ENCODE peak calls at places on chromosomes 12 and 14, in seven cellular contexts. M, F, L, R, P, K and B are unnamed samples.

GRCh38 chr12:97368462-97369150 is 94.0 kb upstream of the RMST start:
- DNase-seq in F (peak), L (no peak), R (no peak), P (no peak), K (no peak), M (peak), B (no peak)

GRCh38 chr12:16359512-16360491 is 12.4 kb downstream of the MGST1 start:
- DNase-seq in K (no peak), M (peak), R (peak), L (peak), P (peak), F (peak), B (peak)

GRCh38 chr12:69969011-69969410 is 144.0 kb downstream of the MYRFL start:
- DNase-seq in F (no peak), R (no peak), L (no peak), M (no peak), P (no peak), K (no peak), B (no peak)

GRCh38 chr12:128690641-128691040 is 133.1 kb downstream of the SLC15A4 start:
- DNase-seq in F (no peak), M (no peak), L (no peak), R (no peak), K (no peak), P (no peak), B (no peak)

GRCh38 chr12:131112690-131113290 is 159.1 kb downstream of the ADGRD1 start:
- DNase-seq in L (peak), M (no peak), P (no peak), K (no peak), R (no peak), F (peak), B (peak)

GRCh38 chr12:52250048-52250990 is 17.3 kb downstream of the KRT7 start:
- DNase-seq in L (no peak), R (no peak), F (no peak), P (no peak), K (no peak), M (no peak), B (no peak)

GRCh38 chr14:23008836-23009235 is 1.1 kb downstream of the C14orf93 start:
- DNase-seq in M (no peak), R (no peak), L (no peak), K (no peak), P (no peak), F (no peak), B (no peak)

GRCh38 chr14:75811862-75812505 is 150.9 kb downstream of the TTLL5 start:
- DNase-seq in K (no peak), P (no peak), F (no peak), R (no peak), M (no peak), L (no peak), B (no peak)

GRCh38 chr14:61188196-61188595 is 92.9 kb downstream of the TMEM30B start:
- DNase-seq in L (peak), P (no peak), M (no peak), K (no peak), F (no peak), R (peak), B (peak)

GRCh38 chr12:55637467-55637866 is 775 bp downstream of the OR10P1 start:
- DNase-seq in M (no peak), K (no peak), R (no peak), F (no peak), P (no peak), L (no peak), B (no peak)

GRCh38 chr12:77131977-77132490 is 66.7 kb upstream of the E2F7 start:
- DNase-seq in M (no peak), R (no peak), F (no peak), P (no peak), K (no peak), L (no peak), B (no peak)

GRCh38 chr14:67510121-67510520 is 21.6 kb upstream of the TMEM229B start:
- DNase-seq in P (no peak), K (no peak), L (no peak), F (no peak), R (no peak), M (no peak), B (no peak)

GRCh38 chr12:88896958-88897357 is 316.7 kb upstream of the KITLG start:
- DNase-seq in K (no peak), R (no peak), M (no peak), F (no peak), L (no peak), P (no peak), B (no peak)

GRCh38 chr12:120944645-120945217 is 33.6 kb upstream of the HNF1A start:
- DNase-seq in F (peak), P (peak), L (peak), R (peak), K (peak), M (no peak), B (peak)

GRCh38 chr12:81086342-81086741 is 8.5 kb downstream of the ACSS3 start:
- DNase-seq in P (no peak), L (no peak), M (peak), K (no peak), F (peak), R (no peak), B (no peak)

GRCh38 chr12:119869720-119870119 is 7.4 kb downstream of the CIT start:
- DNase-seq in K (no peak), L (peak), R (no peak), M (no peak), F (no peak), P (peak), B (peak)

GRCh38 chr14:21057803-21058675 is at the start of gene RNASE8:
- DNase-seq in R (no peak), P (peak), L (no peak), K (no peak), F (no peak), M (no peak), B (no peak)

GRCh38 chr12:100741084-100741711 is 53.4 kb upstream of the ANO4 start:
- DNase-seq in K (no peak), M (peak), P (peak), L (no peak), F (peak), R (no peak), B (no peak)

GRCh38 chr12:57603758-57604453 is 718 bp upstream of the DTX3 start:
- DNase-seq in F (peak), P (peak), R (peak), M (no peak), K (no peak), L (peak), B (peak)

GRCh38 chr12:38664661-38665269 is 240.6 kb downstream of the CPNE8 start:
- DNase-seq in M (peak), K (no peak), L (no peak), F (no peak), R (peak), P (peak), B (no peak)

GRCh38 chr14:80055226-80055625 is 156.1 kb downstream of the DIO2 start:
- DNase-seq in R (no peak), L (no peak), K (no peak), F (no peak), M (no peak), P (no peak), B (no peak)

GRCh38 chr12:108700833-108701450 is 30.4 kb downstream of the CORO1C start:
- DNase-seq in M (no peak), P (peak), K (no peak), R (no peak), L (no peak), F (no peak), B (no peak)

GRCh38 chr12:111166779-111167540 is 201.9 kb downstream of the PHETA1 start:
- DNase-seq in R (peak), L (peak), P (no peak), M (no peak), K (no peak), F (peak), B (peak)

GRCh38 chr12:112170376-112170775 is 45.0 kb downstream of the TRAFD1 start:
- DNase-seq in L (no peak), M (no peak), R (no peak), K (no peak), F (no peak), P (no peak), B (no peak)

GRCh38 chr12:85805654-85806053 is 30.6 kb downstream of the RASSF9 start:
- DNase-seq in P (no peak), K (no peak), R (no peak), F (no peak), L (no peak), M (no peak), B (no peak)

GRCh38 chr14:53570411-53571387 is 385.9 kb downstream of the BMP4 start:
- DNase-seq in F (no peak), M (no peak), K (no peak), R (no peak), L (no peak), P (peak), B (no peak)

GRCh38 chr14:60064491-60065072 is 27.1 kb upstream of the PCNX4 start:
- DNase-seq in M (peak), K (no peak), F (no peak), R (no peak), P (peak), L (no peak), B (no peak)

GRCh38 chr12:27826076-27826475 is 46.0 kb upstream of the MANSC4 start:
- DNase-seq in P (peak), K (no peak), M (no peak), L (no peak), R (no peak), F (no peak), B (no peak)

DNA sequence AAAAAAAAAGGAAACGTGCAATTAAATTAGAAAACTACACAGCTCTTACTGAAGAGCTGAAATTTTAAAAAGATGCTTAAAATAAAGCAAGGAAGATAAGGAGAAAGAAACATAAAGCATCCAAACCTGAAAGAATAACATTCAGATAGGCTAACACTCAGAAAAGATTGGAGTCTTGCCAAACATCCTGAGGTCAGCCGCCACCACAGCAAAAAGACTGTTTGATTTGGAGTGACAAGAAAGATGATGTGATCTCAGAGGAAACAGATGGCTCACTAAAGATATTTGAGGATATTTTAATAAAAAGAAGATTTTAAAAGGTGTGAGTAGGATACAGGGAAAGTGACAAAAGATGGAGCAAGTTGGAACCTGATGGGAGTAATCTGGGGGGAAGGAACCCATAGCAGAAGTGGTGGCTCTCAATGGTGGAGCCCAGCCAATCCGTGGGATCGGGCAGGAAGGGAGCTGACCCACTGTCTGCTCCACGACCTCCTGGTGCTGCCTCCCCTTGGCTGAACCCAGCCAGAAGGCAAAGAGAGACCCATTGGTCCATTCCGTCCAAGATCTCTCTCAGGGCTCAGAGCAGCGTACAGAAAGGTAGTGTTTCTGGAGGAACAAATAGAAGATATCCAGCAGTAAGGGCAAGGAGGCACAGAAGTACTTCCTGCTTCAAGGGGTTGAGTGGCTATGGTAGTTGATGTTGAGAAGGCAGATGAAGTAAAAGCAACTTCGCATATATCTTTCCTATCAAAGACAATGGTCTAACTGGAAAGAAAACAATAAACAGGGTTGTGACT is 469.6 kb downstream of the RGS6 start:
- DNase-seq in L (no peak), M (no peak), R (no peak), F (no peak), P (no peak), K (no peak), B (no peak)
- H3K27ac ChIP-seq in L (no peak), M (no peak), R (no peak), F (no peak), P (no peak), K (no peak), B (no peak)

DNA sequence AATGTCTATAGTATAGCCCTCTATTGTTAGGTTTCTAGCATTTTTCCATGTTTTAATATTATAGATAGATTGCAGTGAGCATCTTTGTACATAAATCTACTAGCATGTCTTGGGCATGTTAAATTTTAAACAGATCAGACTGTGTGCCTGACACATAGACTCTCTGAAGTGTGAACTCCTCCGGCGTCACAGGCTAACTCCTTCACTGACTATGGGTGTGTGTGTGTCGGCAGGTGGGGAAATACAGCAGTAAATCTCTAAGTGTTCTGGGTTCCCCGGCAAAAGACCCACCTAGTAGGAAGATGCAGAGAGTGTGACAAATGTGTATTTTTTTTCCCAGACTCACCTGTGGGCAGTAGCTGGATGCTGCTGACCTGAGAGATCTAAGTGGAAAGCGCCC is 2.3 kb downstream of the VWF start:
- DNase-seq in M (no peak), F (no peak), L (no peak), K (no peak), R (peak), P (no peak), B (no peak)
- H3K4me3 ChIP-seq in M (no peak), F (no peak), L (peak), K (peak), R (no peak), P (no peak), B (peak)

GRCh38 chr12:104280703-104281458 is 22.7 kb upstream of the EID3 start:
- DNase-seq in P (peak), L (no peak), R (no peak), F (no peak), K (no peak), M (peak), B (no peak)

GRCh38 chr12:104279164-104279563 is 24.4 kb upstream of the EID3 start:
- DNase-seq in P (no peak), L (no peak), K (no peak), R (no peak), M (no peak), F (no peak), B (no peak)

GRCh38 chr12:104282109-104282508 is 21.4 kb upstream of the EID3 start:
- DNase-seq in K (no peak), L (no peak), F (no peak), P (no peak), M (no peak), R (no peak), B (no peak)

GRCh38 chr12:104280111-104280510 is 23.4 kb upstream of the EID3 start:
- DNase-seq in L (no peak), M (no peak), R (no peak), K (no peak), P (no peak), F (no peak), B (no peak)

GRCh38 chr12:104281636-104282035 is 21.9 kb upstream of the EID3 start:
- DNase-seq in R (no peak), P (no peak), L (no peak), F (no peak), K (no peak), M (no peak), B (no peak)
- H3K27ac ChIP-seq in R (no peak), P (no peak), L (no peak), F (no peak), K (no peak), M (no peak), B (no peak)

GRCh38 chr14:103870144-103870876 is 22.9 kb upstream of the PPP1R13B start:
- DNase-seq in R (no peak), F (peak), L (no peak), K (no peak), P (no peak), M (no peak), B (no peak)

GRCh38 chr14:103870891-103871595 is 23.7 kb upstream of the PPP1R13B start:
- DNase-seq in P (no peak), K (no peak), L (no peak), M (no peak), F (no peak), R (no peak), B (no peak)

GRCh38 chr14:103872492-103873113 is 25.2 kb upstream of the PPP1R13B start:
- DNase-seq in F (no peak), R (no peak), L (no peak), K (no peak), M (no peak), P (no peak), B (no peak)

GRCh38 chr14:103869406-103870143 is 22.2 kb upstream of the PPP1R13B start:
- DNase-seq in M (no peak), R (no peak), K (no peak), P (no peak), L (no peak), F (no peak), B (peak)

DNA sequence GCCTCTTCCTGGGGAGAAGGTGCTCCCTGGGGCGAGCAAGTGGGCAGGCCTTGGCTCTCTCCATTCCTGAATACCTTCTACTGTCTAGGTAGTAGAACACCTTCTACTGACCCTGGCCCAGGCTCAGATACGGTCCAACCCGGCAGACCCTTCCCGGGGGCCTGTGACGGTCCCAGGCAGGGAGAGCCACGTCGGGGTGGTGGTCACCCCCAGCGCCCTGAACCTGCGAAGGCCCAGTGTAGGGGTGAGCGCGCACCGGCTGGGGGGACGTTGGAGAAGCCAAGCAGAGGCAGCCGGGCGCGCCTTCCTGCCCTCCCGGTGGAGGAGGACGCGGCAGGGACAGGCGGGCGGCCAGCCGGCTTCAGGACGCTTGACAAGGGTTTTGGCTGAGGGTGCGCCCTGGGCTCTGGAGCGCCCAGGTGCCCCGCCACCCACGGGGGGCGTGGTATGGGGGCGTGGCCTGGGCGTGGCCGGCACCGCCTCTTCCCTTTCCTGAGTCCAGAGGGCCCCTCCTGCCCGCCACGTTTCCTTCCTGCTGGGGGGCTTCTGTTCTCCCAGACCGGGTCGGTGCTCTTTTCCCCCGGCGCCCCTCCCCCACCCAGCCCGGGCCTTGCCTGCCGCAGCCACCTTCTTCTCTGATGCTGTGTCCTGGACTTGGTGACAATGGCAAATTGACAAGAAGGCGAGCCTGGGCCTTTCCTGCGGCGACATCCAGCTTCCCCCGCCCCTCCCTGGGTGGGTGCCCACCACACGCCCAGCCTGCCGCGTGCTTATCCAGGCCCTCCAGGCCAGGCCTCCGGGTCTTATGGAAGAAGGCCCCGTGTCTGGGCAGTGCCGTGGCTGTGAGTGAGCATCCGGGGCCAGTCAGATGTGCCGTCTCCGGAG is 24.5 kb upstream of the PPP1R13B start:
- DNase-seq in K (peak), P (no peak), L (peak), M (no peak), F (peak), R (peak), B (peak)
- H3K4me3 ChIP-seq in K (peak), P (peak), L (peak), M (no peak), F (no peak), R (peak), B (peak)

GRCh38 chr14:69005432-69006148 is 26.5 kb upstream of the ACTN1 start:
- DNase-seq in L (peak), F (peak), R (no peak), K (peak), P (peak), M (peak), B (peak)

GRCh38 chr14:69004731-69005431 is 25.8 kb upstream of the ACTN1 start:
- DNase-seq in L (no peak), F (no peak), M (no peak), R (no peak), P (no peak), K (no peak), B (no peak)

GRCh38 chr14:69008411-69008810 is 29.3 kb upstream of the ACTN1 start:
- DNase-seq in M (no peak), R (no peak), F (peak), P (no peak), K (no peak), L (no peak), B (no peak)

GRCh38 chr14:69003626-69004025 is 24.5 kb upstream of the ACTN1 start:
- DNase-seq in M (no peak), L (no peak), F (no peak), P (no peak), K (no peak), R (no peak), B (no peak)

GRCh38 chr14:69006346-69006745 is 27.2 kb upstream of the ACTN1 start:
- DNase-seq in M (no peak), F (no peak), P (no peak), R (no peak), K (no peak), L (no peak), B (no peak)
- H3K27ac ChIP-seq in M (no peak), F (no peak), P (no peak), R (no peak), K (no peak), L (no peak), B (no peak)

GRCh38 chr12:102119674-102120563 is at the start of the genes NUP37 and PARPBP:
- DNase-seq in P (peak), L (peak), M (peak), K (peak), F (peak), R (peak), B (peak)

GRCh38 chr12:102118874-102119273 is 1.0 kb downstream of the NUP37 start:
- DNase-seq in R (no peak), L (no peak), K (no peak), M (no peak), P (no peak), F (no peak), B (no peak)

GRCh38 chr12:102120564-102120873 is 536 bp downstream of the PARPBP start:
- DNase-seq in K (no peak), P (no peak), F (no peak), M (peak), R (no peak), L (no peak), B (no peak)

GRCh38 chr12:102116392-102116791 is 3.5 kb downstream of the NUP37 start:
- DNase-seq in M (no peak), F (no peak), L (no peak), K (no peak), R (no peak), P (no peak), B (no peak)

DNA sequence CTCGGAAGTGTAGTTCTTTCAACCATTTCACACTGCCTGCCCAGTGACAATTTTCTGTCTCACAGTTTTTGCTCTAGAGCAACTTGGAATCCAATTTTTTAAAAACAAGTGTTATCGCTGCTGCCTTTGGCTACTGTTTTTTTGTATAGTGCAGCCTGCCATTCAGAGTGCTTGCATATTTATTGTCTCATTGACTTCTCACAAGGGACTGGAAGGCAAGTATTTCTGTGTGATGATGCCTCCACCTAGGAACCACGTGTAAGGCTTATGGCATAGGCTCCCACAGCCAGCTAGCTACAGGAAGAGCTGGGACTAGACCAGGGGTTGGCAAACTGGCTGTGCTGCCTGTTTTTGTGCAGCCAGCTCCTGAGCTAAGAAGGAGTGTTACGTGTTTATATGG is 903 bp downstream of the PARPBP start:
- DNase-seq in L (no peak), R (no peak), K (no peak), F (no peak), P (peak), M (peak), B (no peak)
- H3K4me3 ChIP-seq in L (peak), R (peak), K (no peak), F (no peak), P (peak), M (peak), B (no peak)